ENCODE peak calls at places on chromosome 22, in four cellular contexts. Q, Z, H and Y are unnamed samples.
A peak's percentile ranks its signal among the peaks of the same experiment; 100 is the strongest.

GRCh38 chr22:27474112-27474571 is 327.4 kb downstream of the MN1 start:
- DNase-seq in H (no peak), Q (no peak), Z (no peak), Y (no peak)

GRCh38 chr22:39960791-39961746 is 872 bp downstream of the TMA7B start:
- DNase-seq in Q (no peak), H (peak; percentile 68), Z (no peak), Y (peak; percentile 66)

GRCh38 chr22:45579306-45579705 is 76.6 kb downstream of the FBLN1 start:
- DNase-seq in Z (no peak), H (no peak), Q (no peak), Y (no peak)

GRCh38 chr22:20616451-20617043 is 109.1 kb downstream of the MED15 start:
- DNase-seq in Z (no peak), Q (no peak), H (no peak), Y (no peak)

GRCh38 chr22:35642305-35642741 is 5.9 kb upstream of the APOL6 start:
- DNase-seq in Q (no peak), Z (peak; percentile 38), H (no peak), Y (no peak)

GRCh38 chr22:49009359-49010063 is 818.2 kb downstream of the BRD1 start:
- DNase-seq in H (no peak), Q (no peak), Z (no peak), Y (no peak)

GRCh38 chr22:32847067-32847491 is 45.6 kb downstream of the TIMP3 start:
- DNase-seq in H (no peak), Z (peak; percentile 72), Q (no peak), Y (peak; percentile 34)

GRCh38 chr22:39814899-39815298 is 78.7 kb downstream of the ENTHD1 start:
- DNase-seq in H (no peak), Q (no peak), Z (no peak), Y (no peak)

GRCh38 chr22:31561238-31561887 is 65.0 kb downstream of the SFI1 start:
- DNase-seq in H (peak; percentile 9), Q (peak; percentile 87), Z (peak; percentile 61), Y (peak; percentile 58)